ENCODE peak calls at places on chromosomes 6 and 20, in nine cellular contexts. B is fibroblast of lung, I is breast epithelium, M is Panc1, F is Peyer's patch, A is suprapubic skin, E is IMR-90, U is uterus, R is hepatocyte. D is an unnamed sample.

GRCh38 chr20:326645-327031 is 1.3 kb downstream of the SOX12 start:
- DNase-seq in F (peak; percentile 65), E (no peak), M (no peak), A (no peak), B (peak; percentile 25), R (peak; percentile 62), U (no peak), I (no peak), D (peak; percentile 67)

GRCh38 chr6:21398741-21399140 is 194.8 kb upstream of the SOX4 start:
- DNase-seq in E (no peak), A (no peak), F (no peak), U (no peak), R (no peak), M (no peak), I (no peak), B (no peak), D (no peak)

GRCh38 chr6:110628330-110628729 is 151.9 kb upstream of the SLC22A16 start:
- DNase-seq in E (peak; percentile 91), R (no peak), F (no peak), M (no peak), B (peak; percentile 74), I (no peak), A (no peak), U (no peak), D (no peak)

GRCh38 chr20:59788196-59788735 is 145.2 kb downstream of the SYCP2 start:
- DNase-seq in I (peak; percentile 34), E (no peak), B (no peak), M (no peak), U (no peak), F (no peak), A (peak; percentile 25), R (no peak), D (no peak)

GRCh38 chr6:30325873-30326445 is 768 bp upstream of the TRIM39 start:
- DNase-seq in R (peak; percentile 64), F (peak; percentile 66), I (no peak), U (no peak), E (no peak), M (peak; percentile 36), B (no peak), A (peak; percentile 73), D (no peak)

GRCh38 chr6:155499574-155499973 is 43.9 kb upstream of the NOX3 start:
- DNase-seq in F (no peak), E (no peak), M (no peak), B (no peak), I (no peak), A (no peak), U (no peak), R (no peak), D (no peak)

GRCh38 chr6:28489366-28490190 is 26.0 kb downstream of the GPX6 start:
- DNase-seq in M (peak; percentile 69), B (peak; percentile 83), I (no peak), E (peak; percentile 74), R (peak; percentile 94), A (peak; percentile 68), F (no peak), U (peak; percentile 80), D (peak; percentile 85)

GRCh38 chr20:9955646-9956045 is 79.1 kb upstream of the ANKEF1 start:
- DNase-seq in U (no peak), M (no peak), E (no peak), A (no peak), R (no peak), B (no peak), F (no peak), I (no peak), D (no peak)

GRCh38 chr6:160679402-160679769 is 15.3 kb upstream of the LPA start:
- DNase-seq in B (no peak), F (no peak), R (peak; percentile 53), U (peak; percentile 16), E (no peak), A (no peak), I (no peak), M (no peak), D (peak; percentile 8)

GRCh38 chr20:10005885-10006284 is 28.9 kb upstream of the ANKEF1 start:
- DNase-seq in B (no peak), E (no peak), I (no peak), A (no peak), F (no peak), M (no peak), U (no peak), R (no peak), D (no peak)

GRCh38 chr6:52724041-52724405 is 39.3 kb downstream of the GSTA2 start:
- DNase-seq in A (no peak), B (peak; percentile 75), M (no peak), U (no peak), F (no peak), I (no peak), R (no peak), E (peak; percentile 56), D (no peak)

GRCh38 chr20:37789408-37789807 is 95.6 kb downstream of the CTNNBL1 start:
- DNase-seq in E (no peak), M (no peak), I (no peak), F (no peak), R (no peak), B (no peak), A (no peak), U (no peak), D (no peak)

GRCh38 chr6:137904822-137905617 is 38.0 kb downstream of the TNFAIP3 start:
- DNase-seq in U (no peak), E (no peak), I (no peak), A (no peak), M (no peak), R (no peak), B (no peak), F (peak; percentile 56), D (no peak)

GRCh38 chr20:61964675-61965605 is 100.7 kb downstream of the TAF4 start:
- DNase-seq in I (peak; percentile 43), R (no peak), F (no peak), U (no peak), B (no peak), A (no peak), M (no peak), E (no peak), D (no peak)

GRCh38 chr6:51855310-51856082 is 231.9 kb downstream of the PKHD1 start:
- DNase-seq in M (peak; percentile 20), I (no peak), E (peak; percentile 67), R (peak; percentile 87), A (no peak), B (peak; percentile 53), F (no peak), U (no peak), D (peak; percentile 63)

GRCh38 chr6:71012871-71013456 is 56.1 kb upstream of the B3GAT2 start:
- DNase-seq in F (no peak), U (no peak), E (peak; percentile 51), M (peak; percentile 27), R (peak; percentile 70), B (peak; percentile 65), A (no peak), I (no peak), D (peak; percentile 67)

GRCh38 chr6:5638666-5639065 is 368.1 kb downstream of the NRN1 start:
- DNase-seq in R (no peak), U (no peak), A (no peak), M (no peak), B (no peak), F (no peak), I (no peak), E (no peak), D (no peak)

GRCh38 chr20:62165762-62166399 is 16.9 kb upstream of the MTG2 start:
- DNase-seq in B (peak; percentile 37), F (no peak), E (no peak), A (no peak), U (peak; percentile 38), M (no peak), R (no peak), I (no peak), D (peak; percentile 68)

GRCh38 chr20:35319206-35320197 is 27.3 kb upstream of the FAM83C start:
- DNase-seq in I (no peak), A (no peak), U (no peak), F (no peak), E (peak; percentile 89), M (no peak), R (no peak), B (peak; percentile 82), D (no peak)
- H3K4me1 ChIP-seq in I (no peaks in the 10 kb centered on the region), A (peaks cover 16% of the 10 kb centered on the region), U (no peaks in the 10 kb centered on the region), F (peaks cover 3% of the 10 kb centered on the region), E (peaks cover 40% of the 10 kb centered on the region), M (peaks cover 35% of the 10 kb centered on the region), R (peaks cover 38% of the 10 kb centered on the region), B (peaks cover 44% of the 10 kb centered on the region), D (no peaks in the 10 kb centered on the region)

DNA sequence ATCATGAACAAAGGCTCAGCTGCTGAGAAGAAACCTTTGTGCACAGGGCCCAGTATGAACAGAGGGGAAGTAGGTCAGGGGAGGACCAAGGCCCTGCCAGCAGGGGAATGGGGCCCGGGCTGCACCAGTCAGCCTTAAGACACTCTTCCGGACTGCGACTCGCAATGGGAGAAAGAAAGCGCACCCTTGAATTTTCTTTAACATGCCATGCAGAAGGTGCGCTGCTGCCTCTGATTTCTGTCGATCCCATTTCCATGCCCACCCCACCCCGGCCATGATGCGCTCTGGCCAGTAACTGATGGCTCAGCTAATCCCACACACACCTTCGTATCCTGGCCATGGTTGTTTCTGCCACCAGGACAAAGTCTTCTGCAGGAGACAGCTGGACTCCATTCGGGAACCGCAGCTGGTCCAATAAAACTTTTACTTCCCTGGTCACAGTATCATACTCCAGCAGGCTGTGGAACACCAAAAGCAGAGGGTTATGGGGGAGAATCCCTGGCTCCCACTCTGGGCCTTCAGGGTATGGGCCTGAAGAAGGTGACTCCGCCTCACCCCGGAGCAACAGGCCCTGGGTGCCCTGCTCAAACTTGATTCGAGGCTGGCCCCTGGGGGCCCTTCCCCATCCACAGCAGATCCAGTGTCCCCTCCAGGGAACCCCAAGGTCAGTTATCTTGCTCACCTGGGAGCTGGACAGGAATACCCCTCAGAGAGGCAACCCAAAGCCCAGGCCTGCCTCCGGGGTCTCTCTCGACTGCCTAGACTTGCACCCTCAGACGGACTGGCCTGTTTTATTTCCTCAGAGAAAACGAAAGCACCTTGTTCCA is 20.3 kb downstream of the CST7 start:
- DNase-seq in E (no peak), I (no peak), B (no peak), M (no peak), A (peak; percentile 53), U (no peak), F (no peak), R (no peak), D (no peak)
- H3K4me3 ChIP-seq in E (no peak overlapping the region), I (no peak overlapping the region), B (no peak overlapping the region), M (no peak overlapping the region), A (no peak overlapping the region), U (no peak overlapping the region), F (no peak overlapping the region), R (no peak overlapping the region), D (no peak overlapping the region)

GRCh38 chr20:4896119-4896700 is 105.1 kb downstream of the SLC23A2 start:
- DNase-seq in F (no peak), B (no peak), R (no peak), U (no peak), A (no peak), I (no peak), M (no peak), E (no peak), D (no peak)
- H3K36me3 ChIP-seq in F (no peaks in the 10 kb centered on the region), B (peaks cover 2% of the 10 kb centered on the region), R (no peaks in the 10 kb centered on the region), U (no peaks in the 10 kb centered on the region), A (peaks cover 1% of the 10 kb centered on the region), I (no peaks in the 10 kb centered on the region), M (no peaks in the 10 kb centered on the region), E (peaks cover 11% of the 10 kb centered on the region), D (no peaks in the 10 kb centered on the region)

DNA sequence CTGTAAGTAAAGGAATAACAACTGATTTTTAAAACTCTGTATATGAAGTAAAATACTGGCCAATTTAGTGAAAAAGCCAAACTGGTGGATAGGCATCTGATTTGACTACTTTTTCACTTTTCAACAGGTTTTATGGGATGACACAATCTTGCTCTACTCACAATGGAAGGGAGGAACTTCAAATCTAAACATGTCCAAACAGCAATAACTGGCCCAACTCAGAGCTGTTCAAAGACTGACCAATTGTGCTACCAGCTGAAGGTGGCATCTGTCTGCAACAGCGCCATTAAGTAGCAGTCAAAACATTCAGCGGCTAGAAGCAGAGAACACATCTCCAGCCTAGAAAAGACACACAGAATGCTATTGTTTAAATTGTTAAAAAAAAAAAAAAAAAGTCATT is 44.6 kb downstream of the SESN1 start:
- DNase-seq in I (no peak), F (no peak), E (no peak), B (no peak), M (no peak), R (no peak), A (no peak), U (no peak), D (no peak)
- H3K4me1 ChIP-seq in I (no peaks in the 10 kb centered on the region), F (peaks cover 6% of the 10 kb centered on the region), E (peaks cover 1% of the 10 kb centered on the region), B (no peaks in the 10 kb centered on the region), M (no peaks in the 10 kb centered on the region), R (no peaks in the 10 kb centered on the region), A (peaks cover 8% of the 10 kb centered on the region), U (no peaks in the 10 kb centered on the region), D (peaks cover 15% of the 10 kb centered on the region)

D was measured in cardiac muscle cell.